ENCODE peak calls at places on chromosomes 13 and 19, in five cellular contexts. M is CD4-positive, alpha-beta T cell; D is Panc1; K is psoas muscle; A is heart left ventricle. V is an unnamed sample.

GRCh38 chr19:45767410-45767880 is 1.6 kb downstream of the SIX5 start:
- ATAC-seq in K (peak), M (no peak), A (peak), D (peak), V (no peak)

GRCh38 chr19:5588906-5589676 is 21.3 kb upstream of the TINCR start:
- ATAC-seq in M (no peak), D (no peak), K (no peak), A (no peak), V (no peak)

GRCh38 chr19:32702010-32702409 is 10.4 kb downstream of the NUDT19 start:
- ATAC-seq in K (no peak), M (no peak), A (no peak), D (peak), V (no peak)

GRCh38 chr13:99356216-99357089 is 49.3 kb upstream of the GPR183 start:
- ATAC-seq in K (peak), M (peak), D (no peak), A (peak), V (peak)

GRCh38 chr13:57740719-57741118 is 109.2 kb downstream of the PCDH17 start:
- ATAC-seq in D (no peak), A (peak), M (no peak), K (no peak), V (no peak)

GRCh38 chr13:108352599-108352998 is 83.1 kb downstream of the TNFSF13B start:
- ATAC-seq in A (peak), M (no peak), D (no peak), K (no peak), V (no peak)

GRCh38 chr13:113074876-113075275 is 30.7 kb upstream of the F7 start:
- ATAC-seq in A (no peak), D (no peak), M (no peak), K (no peak), V (no peak)

GRCh38 chr19:53554804-53555203 is 16.9 kb downstream of the ZNF331 start:
- ATAC-seq in K (peak), D (peak), M (peak), A (peak), V (peak)

GRCh38 chr13:111046590-111047141 is 68.4 kb upstream of the ARHGEF7 start:
- ATAC-seq in A (peak), K (peak), D (no peak), M (peak), V (peak)

GRCh38 chr19:30366282-30366681 is 5.9 kb upstream of the ZNF536 start:
- ATAC-seq in A (no peak), M (no peak), D (no peak), K (no peak), V (no peak)

GRCh38 chr13:98471895-98472294 is 105.0 kb downstream of the STK24 start:
- ATAC-seq in K (no peak), A (peak), D (no peak), M (no peak), V (no peak)

GRCh38 chr19:33212024-33212772 is 13.5 kb downstream of the SLC7A10 start:
- ATAC-seq in A (no peak), K (no peak), D (no peak), M (no peak), V (no peak)

GRCh38 chr19:11025997-11026396 is 63.3 kb upstream of the LDLR start:
- ATAC-seq in D (no peak), A (no peak), M (no peak), K (no peak), V (no peak)

GRCh38 chr13:41458187-41458938 is 1.0 kb downstream of the RGCC start:
- ATAC-seq in D (peak), M (peak), K (peak), A (peak), V (peak)

GRCh38 chr19:31300406-31300805 is 48.8 kb downstream of the TSHZ3 start:
- ATAC-seq in A (no peak), M (no peak), D (no peak), K (no peak), V (no peak)

GRCh38 chr19:3881272-3882040 is 971 bp downstream of the ATCAY start:
- ATAC-seq in D (no peak), A (no peak), M (no peak), K (no peak), V (no peak)

GRCh38 chr13:31236211-31236786 is 36.5 kb downstream of the B3GLCT start:
- ATAC-seq in M (no peak), D (no peak), A (peak), K (no peak), V (peak)

GRCh38 chr13:104847863-104848262 is 1687.6 kb downstream of the EFNB2 start:
- ATAC-seq in K (no peak), A (no peak), M (no peak), D (no peak), V (no peak)

GRCh38 chr13:113592571-113592970 is 8.0 kb downstream of the TFDP1 start:
- ATAC-seq in A (no peak), K (no peak), M (no peak), D (peak), V (no peak)

GRCh38 chr13:110428281-110428680 is 121.2 kb downstream of the COL4A2 start:
- ATAC-seq in D (no peak), M (no peak), A (no peak), K (no peak), V (no peak)

GRCh38 chr19:41837981-41838708 is 6.3 kb downstream of the LYPD4 start:
- ATAC-seq in M (no peak), D (no peak), A (no peak), K (no peak), V (no peak)

GRCh38 chr19:33100894-33101644 is 20.1 kb downstream of the GPATCH1 start:
- ATAC-seq in A (no peak), M (no peak), K (no peak), D (peak), V (no peak)

GRCh38 chr19:48518207-48518606 is 6.6 kb upstream of the LMTK3 start:
- ATAC-seq in K (no peak), M (no peak), D (no peak), A (no peak), V (no peak)

GRCh38 chr13:106176103-106176502 is 359.4 kb downstream of the EFNB2 start:
- ATAC-seq in K (no peak), M (no peak), A (no peak), D (no peak), V (no peak)

GRCh38 chr13:27704681-27705080 is 83.0 kb downstream of the POLR1D start:
- ATAC-seq in M (no peak), A (no peak), D (no peak), K (no peak), V (no peak)

GRCh38 chr19:883661-884211 is 9.3 kb downstream of the MED16 start:
- ATAC-seq in D (peak), A (no peak), K (no peak), M (no peak), V (no peak)

GRCh38 chr13:34303346-34303745 is 485.4 kb downstream of the RFC3 start:
- ATAC-seq in K (no peak), D (no peak), A (no peak), M (no peak), V (no peak)

GRCh38 chr13:30618186-30618937 is 642 bp downstream of the USPL1 start:
- ATAC-seq in A (no peak), D (no peak), M (peak), K (no peak), V (peak)

V was measured in stimulated activated memory B cell treated with anti-CD40 and anti-IgM and Interleukin-4, amounts not matched to agents 10 μg/mL and 1 μg/mL and 100 μg/mL, for 72 hours.